ENCODE peak calls at places on chromosomes 3 and 15, in five cellular contexts. Y is upper lobe of left lung, Q is GM12878, N is HepG2, B is K562. E is an unnamed sample.

GRCh38 chr3:122692674-122693073 is 12.0 kb downstream of the PARP14 start:
- ATAC-seq in N (peak; percentile 79), B (no peak), Q (no peak), Y (no peak), E (no peak)

GRCh38 chr3:142782616-142783015 is 58.8 kb downstream of the TRPC1 start:
- ATAC-seq in B (peak; percentile 50), N (no peak), Y (no peak), Q (peak; percentile 19), E (no peak)

GRCh38 chr3:71022552-71023335 is 560.8 kb downstream of the FOXP1 start:
- ATAC-seq in N (peak; percentile 50), Q (no peak), B (no peak), Y (no peak), E (no peak)

GRCh38 chr3:114411811-114412803 is 118.3 kb downstream of the TIGIT start:
- ATAC-seq in Q (peak; percentile 72), N (peak; percentile 91), Y (peak; percentile 74), B (no peak), E (peak; percentile 45)

GRCh38 chr15:59329570-59330350 is 42.9 kb downstream of the MYO1E start:
- ATAC-seq in N (peak; percentile 89), Q (no peak), B (no peak), Y (peak; percentile 88), E (peak; percentile 48)

GRCh38 chr3:12194669-12195161 is 36.0 kb upstream of the TIMP4 start:
- ATAC-seq in Q (peak; percentile 79), N (peak; percentile 100), B (peak; percentile 99), Y (no peak), E (no peak)

GRCh38 chr3:194203482-194204035 is 67.6 kb downstream of the HES1 start:
- ATAC-seq in Y (no peak), N (no peak), Q (no peak), B (no peak), E (no peak)

GRCh38 chr3:33430061-33430460 is 10.1 kb downstream of the UBP1 start:
- ATAC-seq in B (peak; percentile 22), Q (peak; percentile 46), N (peak; percentile 37), Y (no peak), E (no peak)

GRCh38 chr3:12615263-12615662 is 48.7 kb downstream of the RAF1 start:
- ATAC-seq in B (no peak), N (no peak), Y (no peak), Q (no peak), E (no peak)

GRCh38 chr3:177282028-177282655 is 84.9 kb upstream of the TBL1XR1 start:
- ATAC-seq in Y (no peak), B (no peak), Q (no peak), N (no peak), E (no peak)

GRCh38 chr3:184811034-184811433 is 932 bp upstream of the VPS8 start:
- ATAC-seq in N (no peak), Y (no peak), Q (no peak), B (no peak), E (no peak)

GRCh38 chr15:63597033-63597790 is at the start of gene FBXL22:
- ATAC-seq in Y (no peak), Q (no peak), B (no peak), N (no peak), E (peak; percentile 47)

GRCh38 chr3:188683032-188683491 is 488.7 kb upstream of the TPRG1 start:
- ATAC-seq in N (no peak), B (no peak), Y (peak; percentile 72), Q (no peak), E (peak; percentile 85)

GRCh38 chr3:66778749-66779148 is 219.4 kb upstream of the KBTBD8 start:
- ATAC-seq in B (no peak), N (no peak), Q (peak; percentile 42), Y (no peak), E (no peak)

GRCh38 chr3:151403246-151403645 is 18.7 kb upstream of the P2RY12 start:
- ATAC-seq in Y (peak; percentile 73), Q (no peak), N (no peak), B (no peak), E (no peak)

GRCh38 chr15:65172531-65172930 is 12.6 kb downstream of the CLPX start:
- ATAC-seq in Y (no peak), B (no peak), Q (no peak), N (no peak), E (no peak)

GRCh38 chr3:183044547-183045229 is 54.6 kb downstream of the MCCC1 start:
- ATAC-seq in Q (peak; percentile 95), B (no peak), Y (no peak), N (no peak), E (no peak)

GRCh38 chr15:35293353-35294130 is 208.4 kb upstream of the NANOGP8 start:
- ATAC-seq in Y (peak; percentile 39), Q (peak; percentile 64), N (peak; percentile 94), B (peak; percentile 78), E (peak; percentile 48)

GRCh38 chr3:123758081-123758564 is 126.0 kb downstream of the MYLK start:
- ATAC-seq in Y (no peak), N (peak; percentile 52), Q (no peak), B (no peak), E (no peak)

GRCh38 chr3:45871834-45872233 is 14.5 kb upstream of the CCR9 start:
- ATAC-seq in N (no peak), Y (no peak), B (no peak), Q (no peak), E (no peak)

GRCh38 chr3:33433843-33434242 is 6.4 kb downstream of the UBP1 start:
- ATAC-seq in Y (no peak), Q (no peak), N (no peak), B (no peak), E (no peak)

GRCh38 chr3:46549408-46549904 is 16.6 kb downstream of the LRRC2 start:
- ATAC-seq in Q (no peak), N (no peak), Y (no peak), B (peak; percentile 89), E (no peak)

GRCh38 chr15:62440731-62441130 is 275.6 kb upstream of the C2CD4B start:
- ATAC-seq in B (no peak), N (no peak), Q (no peak), Y (no peak), E (no peak)

GRCh38 chr15:62440310-62440709 is 275.2 kb upstream of the C2CD4B start:
- ATAC-seq in Y (no peak), Q (no peak), N (no peak), B (no peak), E (no peak)

GRCh38 chr15:62436235-62436634 is 271.1 kb upstream of the C2CD4B start:
- ATAC-seq in Q (no peak), N (no peak), Y (no peak), B (no peak), E (no peak)

GRCh38 chr15:62444104-62445027 is 279.3 kb upstream of the C2CD4B start:
- ATAC-seq in Y (peak; percentile 91), Q (no peak), B (no peak), N (no peak), E (peak; percentile 65)

GRCh38 chr15:62439543-62440016 is 274.5 kb upstream of the C2CD4B start:
- ATAC-seq in N (peak; percentile 92), Q (no peak), B (no peak), Y (no peak), E (peak; percentile 75)
- TF ChIP-seq EP300 in N (no peak), Q (no peak), B (no peak), Y (peak; percentile 30), E (no peak)

DNA sequence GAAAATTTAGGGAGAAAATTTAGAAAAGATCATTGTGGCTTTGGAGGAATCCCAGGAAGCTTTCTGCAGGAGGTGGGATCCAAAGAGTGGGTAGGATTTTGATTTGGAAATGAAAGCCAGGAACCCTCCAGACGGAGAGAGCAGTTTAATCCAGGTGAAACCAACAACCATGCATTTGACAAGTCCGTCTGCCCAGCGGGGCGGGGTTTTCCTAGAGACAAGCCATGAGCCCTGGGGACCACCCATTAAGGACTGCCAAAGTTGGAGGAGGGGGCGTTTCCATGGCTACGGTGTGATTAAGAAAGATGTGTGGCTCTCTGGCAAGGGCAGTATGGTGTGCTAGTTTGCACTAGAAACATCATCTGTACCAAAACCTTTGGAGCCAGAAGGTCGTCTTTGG is 53.4 kb downstream of the SRGAP3 start:
- ATAC-seq in Y (no peak), Q (no peak), B (no peak), N (no peak), E (no peak)
- H3K4me1 ChIP-seq in Y (no peaks in the 10 kb centered on the region), Q (no peaks in the 10 kb centered on the region), B (no peaks in the 10 kb centered on the region), N (peaks cover 11% of the 10 kb centered on the region), E (no peaks in the 10 kb centered on the region)

GRCh38 chr15:38351466-38351865 is 98.8 kb downstream of the SPRED1 start:
- ATAC-seq in Y (no peak), Q (no peak), B (no peak), N (no peak), E (no peak)

GRCh38 chr15:38349251-38349650 is 96.6 kb downstream of the SPRED1 start:
- ATAC-seq in Q (no peak), N (no peak), Y (no peak), B (no peak), E (no peak)

GRCh38 chr15:38354321-38354929 is 99.5 kb upstream of the FAM98B start:
- ATAC-seq in Q (peak; percentile 86), N (peak; percentile 82), Y (peak; percentile 72), B (peak; percentile 92), E (no peak)
- TF ChIP-seq POLR2AphosphoS5 in Q (no peak), N (no peak), Y (no peak), B (no peak), E (no peak)

GRCh38 chr3:119639494-119640350 is 20.7 kb downstream of the POPDC2 start:
- ATAC-seq in B (no peak), N (no peak), Q (peak; percentile 38), Y (no peak), E (no peak)

GRCh38 chr3:119636891-119637611 is 23.3 kb downstream of the POPDC2 start:
- ATAC-seq in B (no peak), Q (no peak), Y (no peak), N (no peak), E (no peak)

GRCh38 chr3:119636194-119636593 is 24.2 kb downstream of the POPDC2 start:
- ATAC-seq in Q (no peak), Y (no peak), B (no peak), N (no peak), E (no peak)

GRCh38 chr3:119635719-119636118 is 24.7 kb downstream of the POPDC2 start:
- ATAC-seq in Y (no peak), Q (no peak), N (peak; percentile 48), B (no peak), E (no peak)

DNA sequence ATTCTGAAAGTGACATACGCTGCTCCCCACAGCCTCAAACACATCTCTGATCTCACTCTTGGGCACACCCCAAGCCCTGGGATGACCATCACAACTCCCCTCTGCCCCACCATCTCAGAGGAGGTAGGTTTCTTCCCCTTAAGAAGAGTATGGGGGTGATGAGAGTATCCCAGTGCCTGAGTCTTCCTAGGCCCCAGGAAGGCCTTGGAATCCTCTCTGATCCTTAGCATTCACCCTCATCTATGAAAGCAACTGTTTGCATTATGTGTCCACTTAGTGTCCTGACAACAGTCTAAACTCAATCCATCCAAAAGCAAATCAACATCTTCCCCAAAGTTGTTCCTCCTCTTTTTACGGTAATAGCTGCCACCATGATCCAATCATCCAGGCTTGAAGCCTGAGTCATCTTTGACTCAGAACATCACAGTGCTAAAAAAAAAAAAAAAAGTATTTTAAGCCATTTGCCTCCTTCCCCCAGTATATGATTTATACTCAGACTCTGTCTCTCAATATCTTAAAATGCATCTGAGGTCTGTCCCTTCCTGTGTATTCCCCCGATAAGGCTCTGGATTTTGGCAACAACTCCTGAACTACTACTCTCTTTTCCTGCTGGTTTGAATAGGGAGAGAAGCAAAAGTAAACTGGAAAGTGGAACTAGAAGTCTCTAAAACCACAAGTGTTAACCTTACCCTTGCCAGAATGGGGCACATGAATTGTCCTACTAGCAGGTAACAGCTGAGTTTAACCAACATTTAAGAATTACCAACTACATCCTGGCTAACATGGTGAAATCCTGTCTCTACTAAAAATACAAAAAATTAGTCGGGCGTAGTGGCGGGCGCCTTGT is 22.5 kb downstream of the POPDC2 start:
- ATAC-seq in Y (peak; percentile 82), N (no peak), B (peak; percentile 29), Q (peak; percentile 62), E (peak; percentile 56)
- TF ChIP-seq EP300 in Y (peak; percentile 75), N (no peak), B (peak; percentile 71), Q (peak; percentile 16), E (no peak)

E was measured in gastroesophageal sphincter.